ENCODE peak calls at places on chromosomes 2 and 18, in six cellular contexts. M is bronchial epithelial cell, O is endodermal cell, A is uterus, Q is fibroblast of lung, T is fibroblast of the aortic adventitia. P is an unnamed sample.

GRCh38 chr2:200252661-200253067 is 53.8 kb upstream of the SPATS2L start:
- DNase-seq in Q (peak), A (no peak), M (peak), T (peak), O (peak), P (no peak)

GRCh38 chr2:165251361-165251760 is 12.1 kb downstream of the SCN2A start:
- DNase-seq in O (no peak), M (no peak), T (peak), Q (no peak), A (no peak), P (no peak)

GRCh38 chr2:240429872-240430491 is 5.5 kb upstream of the GPC1 start:
- DNase-seq in T (no peak), A (peak), M (no peak), O (peak), Q (no peak), P (no peak)

GRCh38 chr18:47296462-47296861 is 45.0 kb upstream of the SKOR2 start:
- DNase-seq in A (no peak), O (no peak), Q (no peak), M (no peak), T (no peak), P (no peak)

GRCh38 chr2:121816797-121817196 is 61.3 kb downstream of the TSN start:
- DNase-seq in T (no peak), A (no peak), O (peak), Q (no peak), M (no peak), P (no peak)

GRCh38 chr2:177549171-177549570 is 156.6 kb downstream of the AGPS start:
- DNase-seq in O (no peak), T (peak), Q (peak), A (no peak), M (no peak), P (no peak)

GRCh38 chr2:226873826-226874225 is 38.0 kb downstream of the RHBDD1 start:
- DNase-seq in Q (no peak), M (no peak), O (no peak), A (no peak), T (no peak), P (no peak)

GRCh38 chr2:239067196-239067865 is 219.4 kb downstream of the TWIST2 start:
- DNase-seq in A (no peak), Q (no peak), O (no peak), T (no peak), M (no peak), P (no peak)

GRCh38 chr2:55718165-55719008 is 24.7 kb upstream of the PNPT1 start:
- DNase-seq in A (peak), T (peak), Q (peak), O (peak), M (peak), P (peak)

GRCh38 chr2:143730155-143730949 is 601.1 kb downstream of the ARHGAP15 start:
- DNase-seq in T (peak), M (peak), A (no peak), Q (peak), O (no peak), P (no peak)

GRCh38 chr2:69600425-69600824 is 43.1 kb downstream of the AAK1 start:
- DNase-seq in O (no peak), A (no peak), M (no peak), Q (no peak), T (no peak), P (no peak)

GRCh38 chr2:234307322-234307961 is 189.4 kb downstream of the ARL4C start:
- DNase-seq in O (no peak), M (no peak), Q (no peak), T (no peak), A (no peak), P (no peak)

GRCh38 chr18:76565238-76566173 is 70.5 kb upstream of the ZNF516 start:
- DNase-seq in M (peak), A (peak), T (peak), Q (peak), O (peak), P (peak)

GRCh38 chr2:226354434-226354833 is 445.2 kb downstream of the IRS1 start:
- DNase-seq in T (peak), Q (peak), M (peak), O (no peak), A (no peak), P (no peak)

GRCh38 chr2:62811972-62812371 is 106.5 kb downstream of the EHBP1 start:
- DNase-seq in M (no peak), T (no peak), A (no peak), O (no peak), Q (no peak), P (no peak)

GRCh38 chr2:191478754-191479679 is 198.9 kb upstream of the NABP1 start:
- DNase-seq in Q (peak), O (peak), T (peak), A (peak), M (no peak), P (peak)

GRCh38 chr2:70548233-70548632 is 5.4 kb downstream of the TGFA start:
- DNase-seq in M (no peak), Q (no peak), O (no peak), A (no peak), T (no peak), P (no peak)

GRCh38 chr2:156657809-156658208 is 221.6 kb downstream of the GPD2 start:
- DNase-seq in A (no peak), O (no peak), Q (no peak), T (no peak), M (peak), P (no peak)

GRCh38 chr18:73691118-73691517 is 456.5 kb downstream of the FBXO15 start:
- DNase-seq in O (no peak), Q (peak), A (no peak), T (peak), M (peak), P (no peak)

GRCh38 chr18:13266208-13267100 is 47.9 kb downstream of the LDLRAD4 start:
- DNase-seq in M (no peak), T (no peak), Q (no peak), A (peak), O (peak), P (no peak)

GRCh38 chr2:71417300-71418202 is 35.8 kb upstream of the DYSF start:
- DNase-seq in T (no peak), Q (no peak), M (peak), O (no peak), A (no peak), P (no peak)

GRCh38 chr18:5518899-5519371 is 24.9 kb downstream of the EPB41L3 start:
- DNase-seq in M (no peak), Q (peak), A (no peak), T (peak), O (no peak), P (no peak)

DNA sequence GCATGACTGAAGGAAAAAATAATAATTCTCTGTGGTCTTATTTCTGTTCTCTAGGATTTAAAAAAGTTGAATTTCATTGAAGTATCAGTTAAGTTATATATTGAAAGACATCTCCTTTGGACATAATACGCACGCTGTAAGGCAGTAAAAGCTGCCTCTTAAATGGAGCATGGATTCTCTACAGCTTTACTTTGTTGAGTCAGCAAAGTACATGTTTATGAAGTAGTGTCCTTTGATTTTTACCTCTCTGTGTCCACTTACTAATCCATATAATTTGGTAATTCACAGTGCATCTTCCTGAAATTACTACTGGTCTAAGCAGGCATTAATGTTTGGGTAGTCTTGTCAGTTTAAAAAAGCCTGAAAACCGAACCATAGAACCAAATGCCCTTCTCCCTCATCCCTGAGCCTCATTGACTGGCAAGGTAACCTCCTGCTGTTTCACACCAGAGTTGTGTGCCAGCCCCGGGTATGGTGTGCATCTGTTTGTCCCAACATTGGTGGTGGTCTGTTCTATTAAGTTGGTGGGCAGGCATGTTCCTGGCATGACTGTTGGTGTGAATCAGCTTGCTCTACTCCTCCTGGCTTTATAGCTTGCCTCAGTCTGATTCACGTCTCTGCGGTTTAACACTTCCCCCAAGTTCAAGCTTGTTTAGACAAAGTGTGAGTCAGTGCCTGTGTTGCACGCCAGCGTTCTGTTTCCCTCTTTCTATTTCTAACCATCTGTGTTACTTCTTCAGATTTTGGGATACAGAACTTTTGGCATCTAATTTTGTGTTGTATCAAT is 71.0 kb upstream of the ITM2C start:
- DNase-seq in T (peak), A (peak), O (no peak), Q (peak), M (peak), P (peak)
- H3K4me3 ChIP-seq in T (no peak), A (no peak), O (no peak), Q (no peak), M (no peak), P (no peak)

DNA sequence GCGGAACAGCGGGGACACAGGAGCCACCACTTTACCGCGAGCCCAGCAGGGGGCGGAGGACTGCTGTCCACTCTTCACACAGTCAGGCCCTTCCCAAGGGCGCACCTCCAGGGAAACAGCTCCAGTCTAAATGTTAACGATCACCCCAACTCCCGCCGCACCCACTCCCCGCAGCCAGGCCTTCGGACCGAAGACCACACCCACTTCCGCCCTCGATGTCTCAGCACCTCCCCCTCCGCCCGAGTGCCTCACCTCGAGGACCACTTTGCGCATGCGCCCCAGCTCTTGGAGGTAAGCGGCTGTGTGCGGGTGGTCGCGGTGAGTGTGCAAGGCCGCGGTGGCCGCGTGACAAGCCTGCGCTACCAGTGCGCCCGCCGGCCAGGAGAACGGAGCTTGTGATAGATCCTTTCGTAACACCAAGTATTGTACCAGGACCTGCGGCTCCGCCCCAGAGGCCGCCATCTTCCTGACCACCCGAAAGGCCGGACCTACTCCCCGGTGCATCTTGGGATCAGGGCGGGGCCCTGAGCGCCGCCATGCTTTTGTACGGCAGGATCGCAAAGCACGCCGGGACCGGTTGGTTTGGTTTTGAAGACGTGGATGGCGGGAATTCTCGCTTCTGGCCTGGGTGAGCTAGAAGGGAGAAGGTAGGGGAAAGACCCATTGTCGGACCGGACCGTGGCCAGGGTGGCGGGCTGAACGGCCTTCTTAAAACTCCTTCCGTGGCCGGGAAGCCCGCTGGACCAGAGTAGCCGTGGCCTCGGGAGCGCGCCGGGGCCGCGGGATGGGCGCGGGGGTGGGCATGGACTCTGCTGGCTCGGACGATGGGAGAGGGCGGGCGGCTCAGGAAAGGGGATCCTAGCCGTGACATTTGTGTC is at the start of the genes CENPO and PTRHD1:
- DNase-seq in O (peak), A (peak), Q (peak), T (peak), M (peak), P (peak)
- TF ChIP-seq CTCF in O (peak), A (peak), Q (peak), T (peak), M (peak), P (peak)

GRCh38 chr2:102335871-102336366 is 19.7 kb upstream of the IL18R1 start:
- DNase-seq in T (peak), O (peak), A (no peak), M (no peak), Q (no peak), P (no peak)

GRCh38 chr2:102334471-102334870 is 21.1 kb upstream of the IL18R1 start:
- DNase-seq in M (no peak), A (no peak), O (no peak), T (peak), Q (no peak), P (no peak)

GRCh38 chr2:102337012-102337411 is 18.6 kb upstream of the IL18R1 start:
- DNase-seq in O (no peak), M (peak), Q (no peak), A (no peak), T (peak), P (no peak)

GRCh38 chr2:102337481-102338386 is 17.9 kb upstream of the IL18R1 start:
- DNase-seq in A (no peak), M (peak), T (peak), Q (no peak), O (no peak), P (no peak)

DNA sequence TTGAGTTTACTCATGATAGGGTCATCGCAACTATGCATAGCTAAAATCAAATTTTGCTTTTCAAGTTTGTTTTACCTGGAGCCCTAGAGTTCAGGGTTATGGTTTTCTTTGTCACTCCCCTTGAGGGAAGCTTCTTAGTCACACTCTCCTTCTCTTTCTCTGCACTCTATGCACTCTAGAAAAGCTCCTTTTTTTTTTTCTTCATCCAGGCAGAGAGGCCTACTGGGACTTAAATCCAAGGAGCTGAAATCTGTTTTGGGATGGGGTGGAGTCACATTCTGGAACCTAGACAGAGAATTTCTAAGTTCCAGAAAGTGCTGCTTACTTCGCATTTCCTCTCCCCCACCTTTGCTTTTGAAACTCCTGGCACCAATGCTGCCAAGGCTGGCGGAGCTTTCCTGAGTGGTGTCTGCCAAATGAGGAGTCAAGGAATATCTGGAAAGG is 19.1 kb upstream of the IL18R1 start:
- DNase-seq in Q (no peak), O (no peak), T (peak), M (peak), A (peak), P (no peak)
- H3K4me3 ChIP-seq in Q (no peak), O (no peak), T (peak), M (no peak), A (no peak), P (no peak)

GRCh38 chr2:42337846-42338566 is 23.0 kb downstream of the COX7A2L start:
- DNase-seq in T (no peak), O (peak), Q (no peak), A (no peak), M (no peak), P (no peak)

GRCh38 chr2:42338567-42339190 is 22.3 kb downstream of the COX7A2L start:
- DNase-seq in A (no peak), M (no peak), T (no peak), O (no peak), Q (no peak), P (no peak)

GRCh38 chr2:42340938-42341636 is 19.9 kb downstream of the COX7A2L start:
- DNase-seq in T (no peak), Q (no peak), A (no peak), O (peak), M (no peak), P (no peak)

GRCh38 chr2:42340045-42340937 is 20.7 kb downstream of the COX7A2L start:
- DNase-seq in Q (no peak), M (no peak), A (no peak), O (peak), T (no peak), P (no peak)

GRCh38 chr2:42339191-42339912 is 21.7 kb downstream of the COX7A2L start:
- DNase-seq in A (no peak), Q (no peak), T (no peak), O (peak), M (no peak), P (no peak)
- TF ChIP-seq CTCF in A (no peak), Q (no peak), T (no peak), O (peak), M (no peak), P (no peak)

GRCh38 chr2:135055182-135055786 is 3.2 kb downstream of the RAB3GAP1 start:
- DNase-seq in T (peak), M (peak), O (no peak), Q (peak), A (no peak), P (peak)
- H3K4me3 ChIP-seq in T (no peak), M (no peak), O (no peak), Q (peak), A (no peak), P (no peak)

GRCh38 chr2:173589604-173590277 is 235.1 kb downstream of the CDCA7 start:
- DNase-seq in T (no peak), A (no peak), O (no peak), Q (peak), M (peak), P (peak)
- TF ChIP-seq CTCF in T (no peak), A (no peak), O (no peak), Q (no peak), M (no peak), P (no peak)

GRCh38 chr2:236574000-236574399 is 4.4 kb downstream of the ACKR3 start:
- DNase-seq in M (no peak), Q (no peak), A (no peak), T (no peak), O (peak), P (no peak)

GRCh38 chr2:236574424-236575145 is 5.0 kb downstream of the ACKR3 start:
- DNase-seq in A (no peak), Q (no peak), T (no peak), O (peak), M (peak), P (no peak)

GRCh38 chr2:236571161-236571560 is 1.5 kb downstream of the ACKR3 start:
- DNase-seq in Q (no peak), A (no peak), O (peak), M (no peak), T (no peak), P (no peak)

GRCh38 chr2:236572482-236572881 is 2.9 kb downstream of the ACKR3 start:
- DNase-seq in T (peak), Q (no peak), A (no peak), O (peak), M (no peak), P (no peak)

DNA sequence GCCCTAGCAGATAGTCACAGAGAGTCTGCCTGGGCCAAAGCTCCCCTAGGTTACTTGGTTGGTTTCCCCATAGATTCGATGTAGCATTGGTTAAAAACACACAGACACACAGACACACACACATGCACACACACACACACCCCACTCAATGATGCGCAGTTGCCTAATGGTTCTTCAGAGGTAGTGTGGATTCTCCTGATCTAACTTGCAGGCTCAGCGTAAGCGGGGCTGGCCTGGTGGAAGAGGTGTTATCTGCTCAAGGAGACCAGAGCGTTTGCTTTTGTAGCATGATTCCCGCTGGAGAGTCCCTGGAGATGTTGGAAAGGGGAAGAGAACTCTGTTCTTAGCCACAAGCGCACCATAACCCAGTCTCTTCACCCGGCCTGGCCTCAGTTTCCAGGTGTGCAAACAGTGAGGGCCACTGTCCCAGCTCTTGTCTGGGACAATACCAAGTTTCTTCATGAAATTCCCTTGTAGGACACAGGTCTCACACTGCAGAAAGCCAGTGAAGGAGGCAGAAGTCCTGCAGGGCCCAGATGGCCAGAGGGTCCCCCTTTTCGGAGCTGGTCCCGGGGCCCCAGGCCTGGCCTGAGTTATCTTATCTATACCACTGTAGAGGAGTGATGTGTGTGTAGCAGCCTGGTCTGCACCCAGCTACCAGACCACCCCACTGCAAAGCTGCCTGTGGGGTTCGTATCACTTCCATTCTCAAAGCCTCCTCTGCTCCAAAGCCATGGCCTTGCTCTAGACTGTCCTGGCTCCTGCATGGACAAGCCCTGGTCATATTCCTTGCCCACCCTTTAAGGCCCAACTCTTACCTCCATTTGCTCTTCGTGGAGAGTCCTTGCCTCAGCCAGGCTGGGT is 3.7 kb downstream of the ACKR3 start:
- DNase-seq in M (no peak), Q (no peak), O (peak), T (no peak), A (no peak), P (no peak)
- H3K4me3 ChIP-seq in M (no peak), Q (no peak), O (peak), T (peak), A (no peak), P (no peak)